ENCODE peak calls at places on chromosomes 11 and 22, in nine cellular contexts. T is fibroblast of mammary gland; K is psoas muscle; C is HFF-Myc; L is stimulated activated CD4-positive, alpha-beta T cell treated with anti-CD3 and anti-CD28 coated beads, Interleukin-2, amount 100 ng/mL, for 48 hours; B is stimulated activated naive CD8-positive, alpha-beta T cell treated with anti-CD3 and anti-CD28 coated beads, Interleukin-15, amount 100 ng/mL, for 72 hours; H is iPS DF 19.7; N is stomach; Q is activated naive CD4-positive, alpha-beta T cell treated with Interleukin-2 at 50 U/mL for 16 hours. S is an unnamed sample.

GRCh38 chr11:15663778-15664218 is 549.1 kb downstream of the INSC start:
- DNase-seq in T (no peak), K (peak), C (no peak), L (no peak), B (no peak), H (no peak), N (no peak), Q (no peak), S (no peak)

GRCh38 chr22:27930246-27931060 is 11.4 kb upstream of the PITPNB start:
- DNase-seq in T (peak), K (no peak), C (no peak), L (no peak), B (no peak), H (no peak), N (no peak), Q (no peak), S (no peak)

GRCh38 chr11:103491777-103492176 is 382.6 kb downstream of the DYNC2H1 start:
- DNase-seq in T (no peak), K (no peak), C (no peak), L (no peak), B (no peak), H (peak), N (no peak), Q (no peak), S (no peak)

GRCh38 chr11:35584321-35584720 is 33.9 kb upstream of the FJX1 start:
- DNase-seq in T (peak), K (no peak), C (peak), L (no peak), B (no peak), H (no peak), N (no peak), Q (no peak), S (no peak)

GRCh38 chr11:112793416-112793815 is 167.8 kb upstream of the NCAM1 start:
- DNase-seq in T (no peak), K (no peak), C (no peak), L (no peak), B (no peak), H (no peak), N (no peak), Q (no peak), S (no peak)

GRCh38 chr11:122028561-122028960 is 87.5 kb downstream of the BLID start:
- DNase-seq in T (no peak), K (no peak), C (no peak), L (no peak), B (no peak), H (no peak), N (no peak), Q (no peak), S (no peak)

GRCh38 chr22:44291265-44292006 is 21.3 kb downstream of the SHISAL1 start:
- DNase-seq in T (peak), K (no peak), C (no peak), L (no peak), B (no peak), H (no peak), N (no peak), Q (no peak), S (no peak)

GRCh38 chr11:64876226-64876750 is 2.1 kb downstream of the EHD1 start:
- DNase-seq in T (no peak), K (no peak), C (no peak), L (no peak), B (no peak), H (no peak), N (no peak), Q (peak), S (no peak)

GRCh38 chr11:65613091-65613928 is 711 bp downstream of the MAP3K11 start:
- DNase-seq in T (no peak), K (peak), C (no peak), L (no peak), B (no peak), H (no peak), N (peak), Q (peak), S (no peak)

GRCh38 chr11:34809191-34810106 is 106.7 kb downstream of the APIP start:
- DNase-seq in T (no peak), K (no peak), C (no peak), L (no peak), B (no peak), H (no peak), N (no peak), Q (no peak), S (no peak)

GRCh38 chr11:10807629-10808552 is 835 bp downstream of the EIF4G2 start:
- DNase-seq in T (peak), K (peak), C (no peak), L (peak), B (peak), H (no peak), N (peak), Q (peak), S (peak)

GRCh38 chr11:108958446-108959123 is 293.7 kb downstream of the DDX10 start:
- DNase-seq in T (peak), K (no peak), C (peak), L (no peak), B (no peak), H (no peak), N (no peak), Q (no peak), S (no peak)

GRCh38 chr11:74695705-74696280 is 35.4 kb downstream of the CHRDL2 start:
- DNase-seq in T (no peak), K (no peak), C (no peak), L (no peak), B (no peak), H (no peak), N (no peak), Q (no peak), S (no peak)

GRCh38 chr11:126833020-126833419 is 167.6 kb downstream of the KIRREL3 start:
- DNase-seq in T (no peak), K (no peak), C (no peak), L (no peak), B (no peak), H (no peak), N (no peak), Q (no peak), S (no peak)

GRCh38 chr22:20233351-20234313 is 34.5 kb downstream of the RTN4R start:
- DNase-seq in T (no peak), K (no peak), C (no peak), L (no peak), B (no peak), H (no peak), N (no peak), Q (no peak), S (no peak)

GRCh38 chr22:48624401-48624800 is 1203.3 kb downstream of the BRD1 start:
- DNase-seq in T (no peak), K (no peak), C (no peak), L (no peak), B (no peak), H (no peak), N (no peak), Q (no peak), S (no peak)

GRCh38 chr11:57288771-57289579 is 35.8 kb downstream of the TNKS1BP1 start:
- DNase-seq in T (peak), K (no peak), C (no peak), L (no peak), B (no peak), H (no peak), N (no peak), Q (no peak), S (no peak)

GRCh38 chr11:116170526-116171120 is 602.2 kb downstream of the BUD13 start:
- DNase-seq in T (no peak), K (no peak), C (no peak), L (no peak), B (no peak), H (no peak), N (no peak), Q (no peak), S (no peak)

GRCh38 chr11:103800406-103801114 is 235.9 kb upstream of the DDI1 start:
- DNase-seq in T (no peak), K (no peak), C (no peak), L (no peak), B (no peak), H (no peak), N (no peak), Q (no peak), S (peak)

GRCh38 chr11:73270089-73270854 is 1.9 kb upstream of the P2RY6 start:
- DNase-seq in T (no peak), K (no peak), C (no peak), L (no peak), B (no peak), H (no peak), N (peak), Q (no peak), S (no peak)

GRCh38 chr22:49546811-49547585 is 280.7 kb downstream of the BRD1 start:
- DNase-seq in T (no peak), K (no peak), C (no peak), L (no peak), B (no peak), H (no peak), N (no peak), Q (no peak), S (no peak)

GRCh38 chr11:102666331-102666957 is 39.1 kb downstream of the MMP27 start:
- DNase-seq in T (peak), K (no peak), C (no peak), L (no peak), B (peak), H (no peak), N (no peak), Q (no peak), S (no peak)

GRCh38 chr11:1952806-1953482 is 5.8 kb downstream of the MRPL23 start:
- DNase-seq in T (no peak), K (peak), C (no peak), L (no peak), B (no peak), H (no peak), N (no peak), Q (no peak), S (no peak)

GRCh38 chr11:36258730-36259360 is 30.4 kb downstream of the COMMD9 start:
- DNase-seq in T (peak), K (peak), C (peak), L (peak), B (peak), H (no peak), N (peak), Q (no peak), S (peak)

GRCh38 chr11:36586543-36586942 is 7.8 kb upstream of the IFTAP start:
- DNase-seq in T (no peak), K (no peak), C (no peak), L (no peak), B (no peak), H (no peak), N (no peak), Q (no peak), S (no peak)

GRCh38 chr11:85974126-85974525 is 94.8 kb downstream of the PICALM start:
- DNase-seq in T (peak), K (no peak), C (no peak), L (no peak), B (no peak), H (no peak), N (no peak), Q (no peak), S (no peak)